ENCODE peak calls at places on chromosomes 4 and X, in four cellular contexts. M, Y, W and S are unnamed samples.

GRCh38 chrX:120090208-120090607 is 12.7 kb upstream of the RHOXF2B start:
- DNase-seq in M (no peak), Y (no peak), W (no peak), S (peak)

GRCh38 chr4:85058551-85058950 is 92.1 kb upstream of the WDFY3 start:
- DNase-seq in M (no peak), Y (no peak), W (no peak), S (no peak)

GRCh38 chrX:133005038-133005437 is 46.6 kb upstream of the HS6ST2 start:
- DNase-seq in M (no peak), Y (no peak), W (no peak), S (peak)

GRCh38 chr4:47662975-47663374 is 174.9 kb downstream of the CORIN start:
- DNase-seq in M (peak), Y (no peak), W (no peak), S (peak)

GRCh38 chr4:151646322-151646721 is 114.5 kb downstream of the GATB start:
- DNase-seq in M (no peak), Y (no peak), W (no peak), S (peak)

GRCh38 chrX:1165535-1166196 is 46.8 kb downstream of the CRLF2 start:
- DNase-seq in M (peak), Y (no peak), W (no peak), S (peak)

GRCh38 chrX:129786210-129786651 is 6.5 kb downstream of the SASH3 start:
- DNase-seq in M (no peak), Y (no peak), W (no peak), S (no peak)

GRCh38 chr4:17115546-17115945 is 217.1 kb upstream of the LDB2 start:
- DNase-seq in M (no peak), Y (no peak), W (no peak), S (no peak)

GRCh38 chr4:128711361-128711760 is 98.1 kb upstream of the JADE1 start:
- DNase-seq in M (no peak), Y (no peak), W (no peak), S (no peak)

GRCh38 chrX:27890611-27891010 is 82.8 kb downstream of the MAGEB10 start:
- DNase-seq in M (no peak), Y (no peak), W (no peak), S (no peak)

GRCh38 chrX:53639257-53639656 is 47.3 kb downstream of the HUWE1 start:
- DNase-seq in M (no peak), Y (no peak), W (no peak), S (no peak)

GRCh38 chr4:113368056-113368455 is 318.6 kb downstream of the ANK2 start:
- DNase-seq in M (no peak), Y (no peak), W (no peak), S (no peak)

GRCh38 chrX:45240334-45240733 is 39.7 kb upstream of the DIPK2B start:
- DNase-seq in M (no peak), Y (no peak), W (no peak), S (no peak)

GRCh38 chr4:14743601-14744000 is 258.7 kb upstream of the CPEB2 start:
- DNase-seq in M (no peak), Y (no peak), W (no peak), S (no peak)

GRCh38 chrX:64975491-64975890 is 759 bp downstream of the ZC4H2 start:
- DNase-seq in M (peak), Y (no peak), W (peak), S (peak)

GRCh38 chr4:100633269-100633668 is 115.4 kb upstream of the EMCN start:
- DNase-seq in M (no peak), Y (no peak), W (no peak), S (no peak)